ENCODE peak calls at places on chromosomes 16 and 17, in four cellular contexts. A, E, U and Q are unnamed samples.

GRCh38 chr16:2243031-2243528 is 6.8 kb downstream of the DNASE1L2 start:
- DNase-seq in A (no peak), E (no peak), U (no peak), Q (no peak)

GRCh38 chr16:55302635-55303034 is 21.4 kb upstream of the IRX6 start:
- DNase-seq in A (no peak), E (no peak), U (no peak), Q (no peak)

GRCh38 chr17:37124825-37125181 is 176.0 kb downstream of the AATF start:
- DNase-seq in A (no peak), E (no peak), U (no peak), Q (no peak)

GRCh38 chr17:82343560-82343959 is 10.0 kb upstream of the SECTM1 start:
- DNase-seq in A (no peak), E (no peak), U (no peak), Q (no peak)

GRCh38 chr16:685967-686366 is 1.8 kb upstream of the JMJD8 start:
- DNase-seq in A (peak), E (peak), U (no peak), Q (peak)

GRCh38 chr17:48150602-48151001 is 43.0 kb downstream of the SNX11 start:
- DNase-seq in A (no peak), E (no peak), U (no peak), Q (no peak)

GRCh38 chr16:56193951-56194726 is 2.9 kb downstream of the GNAO1 start:
- DNase-seq in A (peak), E (peak), U (peak), Q (peak)

GRCh38 chr17:49498037-49498615 is 3.0 kb downstream of the NGFR start:
- DNase-seq in A (no peak), E (no peak), U (no peak), Q (no peak)

GRCh38 chr17:27993161-27993695 is 49.2 kb upstream of the NLK start:
- DNase-seq in A (no peak), E (no peak), U (no peak), Q (no peak)

GRCh38 chr16:23901178-23902131 is 65.7 kb downstream of the PRKCB start:
- DNase-seq in A (no peak), E (no peak), U (no peak), Q (no peak)

GRCh38 chr17:44543213-44543904 is 13.9 kb upstream of the FZD2 start:
- DNase-seq in A (peak), E (peak), U (no peak), Q (peak)

GRCh38 chr16:29820271-29820701 is at the start of gene MVP:
- DNase-seq in A (peak), E (peak), U (no peak), Q (peak)

GRCh38 chr17:57075785-57076184 is 9.3 kb upstream of the AKAP1 start:
- DNase-seq in A (no peak), E (no peak), U (no peak), Q (no peak)

GRCh38 chr17:28477928-28478327 is 4.5 kb downstream of the SLC13A2 start:
- DNase-seq in A (no peak), E (no peak), U (no peak), Q (no peak)

GRCh38 chr17:51152766-51153209 is 571 bp upstream of the NME1 start:
- DNase-seq in A (peak), E (no peak), U (no peak), Q (peak)

GRCh38 chr17:52181842-52182241 is 23.3 kb upstream of the CA10 start:
- DNase-seq in A (no peak), E (no peak), U (no peak), Q (no peak)

GRCh38 chr16:58501242-58502131 is 1.5 kb downstream of the NDRG4 start:
- DNase-seq in A (no peak), E (no peak), U (peak), Q (no peak)

GRCh38 chr17:65385726-65386125 is 175.7 kb downstream of the AXIN2 start:
- DNase-seq in A (no peak), E (no peak), U (no peak), Q (no peak)

GRCh38 chr16:88489163-88489721 is 36.2 kb downstream of the ZFPM1 start:
- DNase-seq in A (no peak), E (no peak), U (no peak), Q (no peak)

GRCh38 chr17:81921996-81922565 is 4.1 kb upstream of the SIRT7 start:
- DNase-seq in A (no peak), E (no peak), U (no peak), Q (no peak)

GRCh38 chr17:38403491-38403890 is 24.8 kb upstream of the ARHGAP23 start:
- DNase-seq in A (peak), E (no peak), U (no peak), Q (peak)

GRCh38 chr17:81867952-81868673 is 3.0 kb downstream of the ARHGDIA start:
- DNase-seq in A (no peak), E (no peak), U (no peak), Q (no peak)

GRCh38 chr16:10122546-10122945 is 59.7 kb downstream of the GRIN2A start:
- DNase-seq in A (no peak), E (no peak), U (no peak), Q (no peak)

GRCh38 chr17:80457236-80457856 is 19.1 kb downstream of the NPTX1 start:
- DNase-seq in A (no peak), E (no peak), U (no peak), Q (no peak)

GRCh38 chr17:78798695-78799559 is 16.9 kb upstream of the CYTH1 start:
- DNase-seq in A (peak), E (no peak), U (no peak), Q (peak)

GRCh38 chr16:50202926-50203624 is 50.0 kb downstream of the TENT4B start:
- DNase-seq in A (peak), E (peak), U (no peak), Q (peak)

GRCh38 chr17:82080789-82081464 is 15.3 kb upstream of the DUS1L start:
- DNase-seq in A (no peak), E (no peak), U (no peak), Q (no peak)

GRCh38 chr16:11985250-11985649 is 8.7 kb downstream of the SNX29 start:
- DNase-seq in A (no peak), E (no peak), U (no peak), Q (no peak)

GRCh38 chr17:51016099-51016498 is 104.6 kb downstream of the SPAG9 start:
- DNase-seq in A (no peak), E (no peak), U (no peak), Q (no peak)

GRCh38 chr17:71360301-71360700 is 760.5 kb upstream of the SOX9 start:
- DNase-seq in A (peak), E (no peak), U (no peak), Q (peak)

GRCh38 chr16:22340945-22341344 is 33.5 kb downstream of the CDR2 start:
- DNase-seq in A (no peak), E (no peak), U (no peak), Q (no peak)

GRCh38 chr17:68624381-68624780 is 23.2 kb upstream of the FAM20A start:
- DNase-seq in A (no peak), E (no peak), U (no peak), Q (no peak)

GRCh38 chr17:76556759-76557367 is 17.0 kb downstream of the PRCD start:
- DNase-seq in A (peak), E (no peak), U (peak), Q (peak)

GRCh38 chr17:12977008-12977751 is 40.6 kb downstream of the ELAC2 start:
- DNase-seq in A (no peak), E (no peak), U (no peak), Q (peak)

GRCh38 chr17:77076046-77076882 is 64.5 kb upstream of the SEC14L1 start:
- DNase-seq in A (peak), E (no peak), U (no peak), Q (peak)

GRCh38 chr16:80656731-80657150 is 115.9 kb downstream of the DYNLRB2 start:
- DNase-seq in A (no peak), E (no peak), U (peak), Q (no peak)

GRCh38 chr16:10965440-10966039 is 21.2 kb downstream of the CLEC16A start:
- DNase-seq in A (no peak), E (no peak), U (no peak), Q (no peak)

GRCh38 chr16:67268136-67268579 is 11.2 kb upstream of the PLEKHG4 start:
- DNase-seq in A (peak), E (peak), U (no peak), Q (peak)

GRCh38 chr16:88479795-88480760 is 27.0 kb downstream of the ZFPM1 start:
- DNase-seq in A (no peak), E (no peak), U (no peak), Q (no peak)